ENCODE peak calls at places on chromosomes 6 and 20, in five cellular contexts. Y, O, X, S and T are unnamed samples.

GRCh38 chr6:72787521-72788031 is 165.7 kb downstream of the KCNQ5 start:
- DNase-seq in Y (peak), O (no peak), X (no peak), S (no peak), T (no peak)

GRCh38 chr6:44826277-44826676 is 438.8 kb downstream of the CDC5L start:
- DNase-seq in Y (no peak), O (no peak), X (no peak), S (no peak), T (no peak)

GRCh38 chr6:2632368-2632767 is 118.4 kb downstream of the MYLK4 start:
- DNase-seq in Y (no peak), O (no peak), X (no peak), S (no peak), T (no peak)

GRCh38 chr6:167712332-167713087 is 114.2 kb upstream of the AFDN start:
- DNase-seq in Y (no peak), O (no peak), X (no peak), S (no peak), T (no peak)

GRCh38 chr6:116476021-116476678 is 15.0 kb downstream of the CALHM6 start:
- DNase-seq in Y (no peak), O (no peak), X (no peak), S (no peak), T (no peak)

GRCh38 chr6:103680116-103680515 is 1179.6 kb downstream of the HACE1 start:
- DNase-seq in Y (no peak), O (no peak), X (no peak), S (no peak), T (no peak)

GRCh38 chr6:158666637-158667359 is 16.9 kb downstream of the SYTL3 start:
- DNase-seq in Y (no peak), O (no peak), X (no peak), S (no peak), T (no peak)

GRCh38 chr20:49984426-49985153 is 1.8 kb downstream of the SNAI1 start:
- DNase-seq in Y (no peak), O (no peak), X (no peak), S (no peak), T (no peak)

GRCh38 chr20:6533828-6534388 is 233.6 kb upstream of the BMP2 start:
- DNase-seq in Y (peak), O (no peak), X (no peak), S (no peak), T (no peak)

GRCh38 chr20:13990465-13990864 is at the start of gene SEL1L2:
- DNase-seq in Y (peak), O (no peak), X (no peak), S (no peak), T (no peak)

GRCh38 chr20:22466447-22467171 is 117.8 kb downstream of the FOXA2 start:
- DNase-seq in Y (no peak), O (peak), X (no peak), S (no peak), T (no peak)

GRCh38 chr6:129469070-129469662 is 240.8 kb downstream of the ARHGAP18 start:
- DNase-seq in Y (peak), O (no peak), X (no peak), S (no peak), T (no peak)

GRCh38 chr6:169188051-169188863 is 65.4 kb downstream of the THBS2 start:
- DNase-seq in Y (no peak), O (no peak), X (peak), S (no peak), T (peak)

GRCh38 chr6:11772109-11772830 is 6.3 kb downstream of the ADTRP start:
- DNase-seq in Y (no peak), O (no peak), X (no peak), S (no peak), T (no peak)

GRCh38 chr6:49423817-49424216 is 39.2 kb downstream of the MMUT start:
- DNase-seq in Y (peak), O (no peak), X (no peak), S (no peak), T (no peak)

GRCh38 chr6:47245745-47246371 is 63.8 kb downstream of the TNFRSF21 start:
- DNase-seq in Y (peak), O (no peak), X (no peak), S (no peak), T (no peak)

GRCh38 chr20:63750807-63751470 is 11.4 kb downstream of the SLC2A4RG start:
- DNase-seq in Y (no peak), O (no peak), X (no peak), S (no peak), T (no peak)

GRCh38 chr20:19977373-19977770 is 39.8 kb upstream of the NAA20 start:
- DNase-seq in Y (no peak), O (no peak), X (no peak), S (no peak), T (no peak)

GRCh38 chr20:36521526-36521925 is 19.8 kb upstream of the MYL9 start:
- DNase-seq in Y (no peak), O (no peak), X (no peak), S (no peak), T (no peak)

GRCh38 chr6:15595461-15596173 is 67.2 kb downstream of the DTNBP1 start:
- DNase-seq in Y (no peak), O (no peak), X (no peak), S (no peak), T (no peak)

GRCh38 chr20:35568645-35569044 is 26.8 kb downstream of the ERGIC3 start:
- DNase-seq in Y (peak), O (peak), X (no peak), S (no peak), T (no peak)

GRCh38 chr20:62356948-62357667 is 10.0 kb downstream of the LAMA5 start:
- DNase-seq in Y (no peak), O (no peak), X (no peak), S (no peak), T (no peak)

GRCh38 chr20:1669304-1669703 is 11.7 kb upstream of the SIRPG start:
- DNase-seq in Y (no peak), O (no peak), X (no peak), S (no peak), T (no peak)

GRCh38 chr20:15440249-15440820 is 1102.9 kb upstream of the FLRT3 start:
- DNase-seq in Y (no peak), O (no peak), X (no peak), S (no peak), T (no peak)

GRCh38 chr6:12010635-12011275 is 1.4 kb upstream of the HIVEP1 start:
- DNase-seq in Y (peak), O (peak), X (peak), S (peak), T (peak)

GRCh38 chr6:135985471-135985870 is 134.0 kb downstream of the PDE7B start:
- DNase-seq in Y (no peak), O (no peak), X (no peak), S (no peak), T (no peak)

GRCh38 chr20:40809361-40809760 is 120.3 kb upstream of the MAFB start:
- DNase-seq in Y (no peak), O (no peak), X (no peak), S (no peak), T (no peak)

GRCh38 chr6:52921743-52922142 is 12.2 kb upstream of the GSTA3 start:
- DNase-seq in Y (no peak), O (no peak), X (no peak), S (no peak), T (no peak)

GRCh38 chr6:114007451-114007953 is 36.6 kb upstream of the HDAC2 start:
- DNase-seq in Y (no peak), O (no peak), X (no peak), S (no peak), T (no peak)

GRCh38 chr6:41887355-41887754 is 7.8 kb downstream of the USP49 start:
- DNase-seq in Y (no peak), O (no peak), X (no peak), S (no peak), T (no peak)